ENCODE peak calls at places on chromosomes 5 and 9, in ten cellular contexts. Z is ELR; P is CD4-positive, alpha-beta T cell; Q is amygdala; D is kidney glomerular epithelial cell; A is ACHN; L is NCI-H1436; I is substantia nigra; V is NCI-H1694; M is HAP-1. C is an unnamed sample.

GRCh38 chr9:133738039-133738805 is at the start of gene SARDH:
- DNase-seq in Z (peak), P (no peak), Q (no peak), D (no peak), A (no peak), L (no peak), I (no peak), V (no peak), M (peak), C (no peak)

GRCh38 chr9:137256362-137256761 is 1.2 kb downstream of the NELFB start:
- DNase-seq in Z (no peak), P (no peak), Q (no peak), D (no peak), A (no peak), L (no peak), I (no peak), V (no peak), M (no peak), C (no peak)

GRCh38 chr5:93503598-93504067 is 77.4 kb downstream of the NR2F1-AS1 start:
- DNase-seq in Z (peak), P (no peak), Q (no peak), D (peak), A (no peak), L (no peak), I (no peak), V (no peak), M (no peak), C (no peak)

GRCh38 chr9:68462004-68462775 is 78.5 kb downstream of the TMEM252 start:
- DNase-seq in Z (no peak), P (no peak), Q (no peak), D (no peak), A (no peak), L (no peak), I (no peak), V (no peak), M (no peak), C (no peak)

GRCh38 chr9:14353222-14354056 is 39.5 kb upstream of the NFIB start:
- DNase-seq in Z (peak), P (peak), Q (peak), D (peak), A (peak), L (peak), I (peak), V (peak), M (peak), C (peak)

GRCh38 chr5:174381241-174381640 is 335.7 kb downstream of the NSG2 start:
- DNase-seq in Z (no peak), P (no peak), Q (no peak), D (no peak), A (no peak), L (no peak), I (no peak), V (no peak), M (no peak), C (peak)

GRCh38 chr9:86328153-86328552 is 26.1 kb downstream of the TUT7 start:
- DNase-seq in Z (no peak), P (no peak), Q (no peak), D (no peak), A (no peak), L (no peak), I (no peak), V (no peak), M (no peak), C (no peak)

GRCh38 chr9:135130266-135130976 is 43.0 kb downstream of the OLFM1 start:
- DNase-seq in Z (no peak), P (no peak), Q (no peak), D (no peak), A (no peak), L (peak), I (no peak), V (peak), M (no peak), C (no peak)

GRCh38 chr9:98357921-98358535 is 102.6 kb upstream of the TBC1D2 start:
- DNase-seq in Z (peak), P (no peak), Q (no peak), D (peak), A (peak), L (no peak), I (no peak), V (no peak), M (no peak), C (no peak)

GRCh38 chr5:59187772-59188347 is 605.0 kb downstream of the RAB3C start:
- DNase-seq in Z (peak), P (no peak), Q (no peak), D (no peak), A (no peak), L (no peak), I (no peak), V (no peak), M (no peak), C (no peak)

GRCh38 chr9:133512253-133513213 is 12.2 kb downstream of the MYMK start:
- DNase-seq in Z (no peak), P (no peak), Q (no peak), D (no peak), A (no peak), L (no peak), I (no peak), V (no peak), M (no peak), C (no peak)

GRCh38 chr9:73869261-73869660 is 627.9 kb upstream of the RORB start:
- DNase-seq in Z (peak), P (no peak), Q (no peak), D (peak), A (peak), L (peak), I (no peak), V (no peak), M (no peak), C (no peak)

C was measured in occipital lobe.